ENCODE peak calls at places on chromosome 7, in five cellular contexts. One of them, this sample, is unnamed.

GRCh38 chr7:151470656-151471180 is 30.8 kb upstream of the CRYGN start:
- DNase-seq in stimulated activated naive B cell treated with anti-CD40 and anti-IgM and Interleukin-4, amounts not matched to agents 10 μg/mL and 1 μg/mL and 100 μg/mL, for 72 hours: no peak
- DNase-seq in AG08395: no peak
- DNase-seq in GM04503: no peak
- DNase-seq in CD8-positive, alpha-beta memory T cell: no peak
- DNase-seq in this sample: no peak

GRCh38 chr7:23332193-23332592 is 33.1 kb downstream of the MALSU1 start:
- DNase-seq in stimulated activated naive B cell treated with anti-CD40 and anti-IgM and Interleukin-4, amounts not matched to agents 10 μg/mL and 1 μg/mL and 100 μg/mL, for 72 hours: no peak
- DNase-seq in AG08395: no peak
- DNase-seq in CD8-positive, alpha-beta memory T cell: no peak
- DNase-seq in GM04503: no peak
- DNase-seq in this sample: no peak

GRCh38 chr7:26090927-26091519 is 61.0 kb upstream of the NFE2L3 start:
- DNase-seq in GM04503: no peak
- DNase-seq in AG08395: peak; percentile 73
- DNase-seq in stimulated activated naive B cell treated with anti-CD40 and anti-IgM and Interleukin-4, amounts not matched to agents 10 μg/mL and 1 μg/mL and 100 μg/mL, for 72 hours: no peak
- DNase-seq in CD8-positive, alpha-beta memory T cell: no peak
- DNase-seq in this sample: no peak

GRCh38 chr7:153675141-153675540 is 377.1 kb upstream of the DPP6 start:
- DNase-seq in GM04503: no peak
- DNase-seq in stimulated activated naive B cell treated with anti-CD40 and anti-IgM and Interleukin-4, amounts not matched to agents 10 μg/mL and 1 μg/mL and 100 μg/mL, for 72 hours: no peak
- DNase-seq in AG08395: no peak
- DNase-seq in CD8-positive, alpha-beta memory T cell: no peak
- DNase-seq in this sample: no peak

GRCh38 chr7:150383710-150384397 is 4.7 kb downstream of the ZNF775 start:
- DNase-seq in AG08395: no peak
- DNase-seq in CD8-positive, alpha-beta memory T cell: no peak
- DNase-seq in GM04503: no peak
- DNase-seq in stimulated activated naive B cell treated with anti-CD40 and anti-IgM and Interleukin-4, amounts not matched to agents 10 μg/mL and 1 μg/mL and 100 μg/mL, for 72 hours: no peak
- DNase-seq in this sample: no peak

GRCh38 chr7:116617878-116618277 is 54.1 kb upstream of the MET start:
- DNase-seq in CD8-positive, alpha-beta memory T cell: no peak
- DNase-seq in AG08395: no peak
- DNase-seq in GM04503: no peak
- DNase-seq in stimulated activated naive B cell treated with anti-CD40 and anti-IgM and Interleukin-4, amounts not matched to agents 10 μg/mL and 1 μg/mL and 100 μg/mL, for 72 hours: no peak
- DNase-seq in this sample: no peak

GRCh38 chr7:137935849-137936508 is 65.9 kb downstream of the CREB3L2 start:
- DNase-seq in GM04503: no peak
- DNase-seq in AG08395: no peak
- DNase-seq in stimulated activated naive B cell treated with anti-CD40 and anti-IgM and Interleukin-4, amounts not matched to agents 10 μg/mL and 1 μg/mL and 100 μg/mL, for 72 hours: no peak
- DNase-seq in CD8-positive, alpha-beta memory T cell: no peak
- DNase-seq in this sample: no peak

GRCh38 chr7:137886266-137886665 is 39.5 kb upstream of the DGKI start:
- DNase-seq in CD8-positive, alpha-beta memory T cell: no peak
- DNase-seq in AG08395: no peak
- DNase-seq in GM04503: no peak
- DNase-seq in stimulated activated naive B cell treated with anti-CD40 and anti-IgM and Interleukin-4, amounts not matched to agents 10 μg/mL and 1 μg/mL and 100 μg/mL, for 72 hours: no peak
- DNase-seq in this sample: no peak

GRCh38 chr7:71404701-71405345 is 272.9 kb downstream of the GALNT17 start:
- DNase-seq in GM04503: no peak
- DNase-seq in CD8-positive, alpha-beta memory T cell: no peak
- DNase-seq in stimulated activated naive B cell treated with anti-CD40 and anti-IgM and Interleukin-4, amounts not matched to agents 10 μg/mL and 1 μg/mL and 100 μg/mL, for 72 hours: no peak
- DNase-seq in AG08395: no peak
- DNase-seq in this sample: no peak

GRCh38 chr7:69402696-69403095 is 195.6 kb upstream of the AUTS2 start:
- DNase-seq in AG08395: no peak
- DNase-seq in GM04503: no peak
- DNase-seq in stimulated activated naive B cell treated with anti-CD40 and anti-IgM and Interleukin-4, amounts not matched to agents 10 μg/mL and 1 μg/mL and 100 μg/mL, for 72 hours: no peak
- DNase-seq in CD8-positive, alpha-beta memory T cell: no peak
- DNase-seq in this sample: no peak

GRCh38 chr7:29613100-29613499 is 49.5 kb downstream of the PRR15 start:
- DNase-seq in stimulated activated naive B cell treated with anti-CD40 and anti-IgM and Interleukin-4, amounts not matched to agents 10 μg/mL and 1 μg/mL and 100 μg/mL, for 72 hours: no peak
- DNase-seq in AG08395: no peak
- DNase-seq in GM04503: no peak
- DNase-seq in CD8-positive, alpha-beta memory T cell: no peak
- DNase-seq in this sample: no peak

GRCh38 chr7:2081526-2082356 is 151.0 kb downstream of the MAD1L1 start:
- DNase-seq in CD8-positive, alpha-beta memory T cell: no peak
- DNase-seq in stimulated activated naive B cell treated with anti-CD40 and anti-IgM and Interleukin-4, amounts not matched to agents 10 μg/mL and 1 μg/mL and 100 μg/mL, for 72 hours: no peak
- DNase-seq in GM04503: no peak
- DNase-seq in AG08395: no peak
- DNase-seq in this sample: no peak

GRCh38 chr7:158080899-158081445 is 506.7 kb downstream of the PTPRN2 start:
- DNase-seq in AG08395: no peak
- DNase-seq in GM04503: no peak
- DNase-seq in CD8-positive, alpha-beta memory T cell: no peak
- DNase-seq in stimulated activated naive B cell treated with anti-CD40 and anti-IgM and Interleukin-4, amounts not matched to agents 10 μg/mL and 1 μg/mL and 100 μg/mL, for 72 hours: no peak
- DNase-seq in this sample: no peak

GRCh38 chr7:7795736-7796135 is 77.3 kb upstream of the RPA3 start:
- DNase-seq in GM04503: no peak
- DNase-seq in stimulated activated naive B cell treated with anti-CD40 and anti-IgM and Interleukin-4, amounts not matched to agents 10 μg/mL and 1 μg/mL and 100 μg/mL, for 72 hours: no peak
- DNase-seq in AG08395: peak; percentile 25
- DNase-seq in CD8-positive, alpha-beta memory T cell: no peak
- DNase-seq in this sample: no peak

GRCh38 chr7:25148772-25149575 is 23.9 kb upstream of the CYCS start:
- DNase-seq in CD8-positive, alpha-beta memory T cell: no peak
- DNase-seq in AG08395: no peak
- DNase-seq in stimulated activated naive B cell treated with anti-CD40 and anti-IgM and Interleukin-4, amounts not matched to agents 10 μg/mL and 1 μg/mL and 100 μg/mL, for 72 hours: no peak
- DNase-seq in GM04503: no peak
- DNase-seq in this sample: no peak

GRCh38 chr7:112442210-112442609 is 8.1 kb upstream of the IFRD1 start:
- DNase-seq in CD8-positive, alpha-beta memory T cell: no peak
- DNase-seq in stimulated activated naive B cell treated with anti-CD40 and anti-IgM and Interleukin-4, amounts not matched to agents 10 μg/mL and 1 μg/mL and 100 μg/mL, for 72 hours: no peak
- DNase-seq in AG08395: no peak
- DNase-seq in GM04503: no peak
- DNase-seq in this sample: no peak

GRCh38 chr7:134892963-134893362 is 93.3 kb upstream of the AGBL3 start:
- DNase-seq in AG08395: no peak
- DNase-seq in GM04503: no peak
- DNase-seq in stimulated activated naive B cell treated with anti-CD40 and anti-IgM and Interleukin-4, amounts not matched to agents 10 μg/mL and 1 μg/mL and 100 μg/mL, for 72 hours: no peak
- DNase-seq in CD8-positive, alpha-beta memory T cell: no peak
- DNase-seq in this sample: no peak